ENCODE peak calls at places on chromosomes 2 and 18, in ten cellular contexts. One of them, this sample, is unnamed.

GRCh38 chr2:219125225-219125885 is 35.3 kb downstream of the NHEJ1 start:
- ATAC-seq in activated CD8-positive, alpha-beta memory T cell treated with anti-CD3 and anti-CD28 coated beads, Interleukin-2, amount 10 ng/mL, durations not matched to agents 7 days and 5 days: no peak
- ATAC-seq in activated CD8-positive, alpha-beta T cell treated with anti-CD3 and anti-CD28 coated beads, Interleukin-2, amount 10 ng/mL, durations not matched to agents 7 days and 5 days: no peak
- ATAC-seq in omental fat pad: peak; percentile 56
- ATAC-seq in right lobe of liver: peak; percentile 71
- ATAC-seq in activated T-cell treated with anti-CD3 and anti-CD28 coated beads, Interleukin-2, amount 50 U/mL, for 72 hours: peak; percentile 45
- ATAC-seq in Right ventricle myocardium superior: peak; percentile 65
- ATAC-seq in A549: peak; percentile 80
- ATAC-seq in left cardiac atrium: peak; percentile 50
- ATAC-seq in naive thymus-derived CD8-positive, alpha-beta T cell: no peak
- ATAC-seq in this sample: no peak

GRCh38 chr18:7234061-7234460 is 3.2 kb downstream of the LRRC30 start:
- ATAC-seq in activated CD8-positive, alpha-beta memory T cell treated with anti-CD3 and anti-CD28 coated beads, Interleukin-2, amount 10 ng/mL, durations not matched to agents 7 days and 5 days: no peak
- ATAC-seq in activated CD8-positive, alpha-beta T cell treated with anti-CD3 and anti-CD28 coated beads, Interleukin-2, amount 10 ng/mL, durations not matched to agents 7 days and 5 days: no peak
- ATAC-seq in omental fat pad: no peak
- ATAC-seq in right lobe of liver: no peak
- ATAC-seq in activated T-cell treated with anti-CD3 and anti-CD28 coated beads, Interleukin-2, amount 50 U/mL, for 72 hours: no peak
- ATAC-seq in Right ventricle myocardium superior: peak; percentile 94
- ATAC-seq in A549: no peak
- ATAC-seq in left cardiac atrium: peak; percentile 93
- ATAC-seq in naive thymus-derived CD8-positive, alpha-beta T cell: no peak
- ATAC-seq in this sample: no peak

GRCh38 chr2:169509955-169510354 is 453 bp downstream of the KLHL41 start:
- ATAC-seq in activated CD8-positive, alpha-beta memory T cell treated with anti-CD3 and anti-CD28 coated beads, Interleukin-2, amount 10 ng/mL, durations not matched to agents 7 days and 5 days: no peak
- ATAC-seq in activated CD8-positive, alpha-beta T cell treated with anti-CD3 and anti-CD28 coated beads, Interleukin-2, amount 10 ng/mL, durations not matched to agents 7 days and 5 days: no peak
- ATAC-seq in omental fat pad: no peak
- ATAC-seq in right lobe of liver: no peak
- ATAC-seq in activated T-cell treated with anti-CD3 and anti-CD28 coated beads, Interleukin-2, amount 50 U/mL, for 72 hours: no peak
- ATAC-seq in Right ventricle myocardium superior: peak; percentile 8
- ATAC-seq in A549: no peak
- ATAC-seq in left cardiac atrium: no peak
- ATAC-seq in naive thymus-derived CD8-positive, alpha-beta T cell: no peak
- ATAC-seq in this sample: no peak

GRCh38 chr2:168241208-168241607 is 6.2 kb downstream of the STK39 start:
- ATAC-seq in activated CD8-positive, alpha-beta memory T cell treated with anti-CD3 and anti-CD28 coated beads, Interleukin-2, amount 10 ng/mL, durations not matched to agents 7 days and 5 days: no peak
- ATAC-seq in activated CD8-positive, alpha-beta T cell treated with anti-CD3 and anti-CD28 coated beads, Interleukin-2, amount 10 ng/mL, durations not matched to agents 7 days and 5 days: peak; percentile 32
- ATAC-seq in omental fat pad: no peak
- ATAC-seq in right lobe of liver: no peak
- ATAC-seq in activated T-cell treated with anti-CD3 and anti-CD28 coated beads, Interleukin-2, amount 50 U/mL, for 72 hours: no peak
- ATAC-seq in Right ventricle myocardium superior: peak; percentile 43
- ATAC-seq in A549: no peak
- ATAC-seq in left cardiac atrium: no peak
- ATAC-seq in naive thymus-derived CD8-positive, alpha-beta T cell: peak; percentile 47
- ATAC-seq in this sample: peak; percentile 25

GRCh38 chr2:228458364-228458763 is 276.9 kb upstream of the SPHKAP start:
- ATAC-seq in activated CD8-positive, alpha-beta memory T cell treated with anti-CD3 and anti-CD28 coated beads, Interleukin-2, amount 10 ng/mL, durations not matched to agents 7 days and 5 days: no peak
- ATAC-seq in activated CD8-positive, alpha-beta T cell treated with anti-CD3 and anti-CD28 coated beads, Interleukin-2, amount 10 ng/mL, durations not matched to agents 7 days and 5 days: no peak
- ATAC-seq in omental fat pad: no peak
- ATAC-seq in right lobe of liver: no peak
- ATAC-seq in activated T-cell treated with anti-CD3 and anti-CD28 coated beads, Interleukin-2, amount 50 U/mL, for 72 hours: no peak
- ATAC-seq in Right ventricle myocardium superior: no peak
- ATAC-seq in A549: no peak
- ATAC-seq in left cardiac atrium: no peak
- ATAC-seq in naive thymus-derived CD8-positive, alpha-beta T cell: no peak
- ATAC-seq in this sample: no peak

GRCh38 chr18:36636237-36636792 is 192.5 kb downstream of the TPGS2 start:
- ATAC-seq in activated CD8-positive, alpha-beta memory T cell treated with anti-CD3 and anti-CD28 coated beads, Interleukin-2, amount 10 ng/mL, durations not matched to agents 7 days and 5 days: no peak
- ATAC-seq in activated CD8-positive, alpha-beta T cell treated with anti-CD3 and anti-CD28 coated beads, Interleukin-2, amount 10 ng/mL, durations not matched to agents 7 days and 5 days: no peak
- ATAC-seq in omental fat pad: no peak
- ATAC-seq in right lobe of liver: no peak
- ATAC-seq in activated T-cell treated with anti-CD3 and anti-CD28 coated beads, Interleukin-2, amount 50 U/mL, for 72 hours: no peak
- ATAC-seq in Right ventricle myocardium superior: no peak
- ATAC-seq in A549: no peak
- ATAC-seq in left cardiac atrium: no peak
- ATAC-seq in naive thymus-derived CD8-positive, alpha-beta T cell: no peak
- ATAC-seq in this sample: no peak

GRCh38 chr18:9958861-9959399 is 45.1 kb downstream of the VAPA start:
- ATAC-seq in activated CD8-positive, alpha-beta memory T cell treated with anti-CD3 and anti-CD28 coated beads, Interleukin-2, amount 10 ng/mL, durations not matched to agents 7 days and 5 days: no peak
- ATAC-seq in activated CD8-positive, alpha-beta T cell treated with anti-CD3 and anti-CD28 coated beads, Interleukin-2, amount 10 ng/mL, durations not matched to agents 7 days and 5 days: no peak
- ATAC-seq in omental fat pad: no peak
- ATAC-seq in right lobe of liver: peak; percentile 44
- ATAC-seq in activated T-cell treated with anti-CD3 and anti-CD28 coated beads, Interleukin-2, amount 50 U/mL, for 72 hours: no peak
- ATAC-seq in Right ventricle myocardium superior: no peak
- ATAC-seq in A549: no peak
- ATAC-seq in left cardiac atrium: no peak
- ATAC-seq in naive thymus-derived CD8-positive, alpha-beta T cell: no peak
- ATAC-seq in this sample: no peak

GRCh38 chr18:62744076-62744705 is 28.9 kb downstream of the PHLPP1 start:
- ATAC-seq in activated CD8-positive, alpha-beta memory T cell treated with anti-CD3 and anti-CD28 coated beads, Interleukin-2, amount 10 ng/mL, durations not matched to agents 7 days and 5 days: no peak
- ATAC-seq in activated CD8-positive, alpha-beta T cell treated with anti-CD3 and anti-CD28 coated beads, Interleukin-2, amount 10 ng/mL, durations not matched to agents 7 days and 5 days: no peak
- ATAC-seq in omental fat pad: no peak
- ATAC-seq in right lobe of liver: peak; percentile 13
- ATAC-seq in activated T-cell treated with anti-CD3 and anti-CD28 coated beads, Interleukin-2, amount 50 U/mL, for 72 hours: no peak
- ATAC-seq in Right ventricle myocardium superior: no peak
- ATAC-seq in A549: no peak
- ATAC-seq in left cardiac atrium: no peak
- ATAC-seq in naive thymus-derived CD8-positive, alpha-beta T cell: no peak
- ATAC-seq in this sample: no peak

GRCh38 chr18:38460657-38461056 is 895.1 kb upstream of the CELF4 start:
- ATAC-seq in activated CD8-positive, alpha-beta memory T cell treated with anti-CD3 and anti-CD28 coated beads, Interleukin-2, amount 10 ng/mL, durations not matched to agents 7 days and 5 days: no peak
- ATAC-seq in activated CD8-positive, alpha-beta T cell treated with anti-CD3 and anti-CD28 coated beads, Interleukin-2, amount 10 ng/mL, durations not matched to agents 7 days and 5 days: no peak
- ATAC-seq in omental fat pad: no peak
- ATAC-seq in right lobe of liver: no peak
- ATAC-seq in activated T-cell treated with anti-CD3 and anti-CD28 coated beads, Interleukin-2, amount 50 U/mL, for 72 hours: no peak
- ATAC-seq in Right ventricle myocardium superior: no peak
- ATAC-seq in A549: no peak
- ATAC-seq in left cardiac atrium: no peak
- ATAC-seq in naive thymus-derived CD8-positive, alpha-beta T cell: no peak
- ATAC-seq in this sample: no peak

GRCh38 chr18:45774065-45774521 is 50.1 kb downstream of the SLC14A1 start:
- ATAC-seq in activated CD8-positive, alpha-beta memory T cell treated with anti-CD3 and anti-CD28 coated beads, Interleukin-2, amount 10 ng/mL, durations not matched to agents 7 days and 5 days: peak; percentile 39
- ATAC-seq in activated CD8-positive, alpha-beta T cell treated with anti-CD3 and anti-CD28 coated beads, Interleukin-2, amount 10 ng/mL, durations not matched to agents 7 days and 5 days: peak; percentile 63
- ATAC-seq in omental fat pad: no peak
- ATAC-seq in right lobe of liver: no peak
- ATAC-seq in activated T-cell treated with anti-CD3 and anti-CD28 coated beads, Interleukin-2, amount 50 U/mL, for 72 hours: peak; percentile 24
- ATAC-seq in Right ventricle myocardium superior: no peak
- ATAC-seq in A549: no peak
- ATAC-seq in left cardiac atrium: no peak
- ATAC-seq in naive thymus-derived CD8-positive, alpha-beta T cell: peak; percentile 41
- ATAC-seq in this sample: no peak

GRCh38 chr2:26612522-26613240 is 28.5 kb downstream of the CIB4 start:
- ATAC-seq in activated CD8-positive, alpha-beta memory T cell treated with anti-CD3 and anti-CD28 coated beads, Interleukin-2, amount 10 ng/mL, durations not matched to agents 7 days and 5 days: no peak
- ATAC-seq in activated CD8-positive, alpha-beta T cell treated with anti-CD3 and anti-CD28 coated beads, Interleukin-2, amount 10 ng/mL, durations not matched to agents 7 days and 5 days: no peak
- ATAC-seq in omental fat pad: no peak
- ATAC-seq in right lobe of liver: peak; percentile 49
- ATAC-seq in activated T-cell treated with anti-CD3 and anti-CD28 coated beads, Interleukin-2, amount 50 U/mL, for 72 hours: no peak
- ATAC-seq in Right ventricle myocardium superior: peak; percentile 70
- ATAC-seq in A549: no peak
- ATAC-seq in left cardiac atrium: peak; percentile 53
- ATAC-seq in naive thymus-derived CD8-positive, alpha-beta T cell: no peak
- ATAC-seq in this sample: peak; percentile 61

GRCh38 chr2:151765760-151766159 is 31.5 kb upstream of the NEB start:
- ATAC-seq in activated CD8-positive, alpha-beta memory T cell treated with anti-CD3 and anti-CD28 coated beads, Interleukin-2, amount 10 ng/mL, durations not matched to agents 7 days and 5 days: no peak
- ATAC-seq in activated CD8-positive, alpha-beta T cell treated with anti-CD3 and anti-CD28 coated beads, Interleukin-2, amount 10 ng/mL, durations not matched to agents 7 days and 5 days: no peak
- ATAC-seq in omental fat pad: no peak
- ATAC-seq in right lobe of liver: no peak
- ATAC-seq in activated T-cell treated with anti-CD3 and anti-CD28 coated beads, Interleukin-2, amount 50 U/mL, for 72 hours: no peak
- ATAC-seq in Right ventricle myocardium superior: no peak
- ATAC-seq in A549: no peak
- ATAC-seq in left cardiac atrium: no peak
- ATAC-seq in naive thymus-derived CD8-positive, alpha-beta T cell: no peak
- ATAC-seq in this sample: no peak

GRCh38 chr2:147862859-147863516 is 18.2 kb downstream of the ACVR2A start:
- ATAC-seq in activated CD8-positive, alpha-beta memory T cell treated with anti-CD3 and anti-CD28 coated beads, Interleukin-2, amount 10 ng/mL, durations not matched to agents 7 days and 5 days: no peak
- ATAC-seq in activated CD8-positive, alpha-beta T cell treated with anti-CD3 and anti-CD28 coated beads, Interleukin-2, amount 10 ng/mL, durations not matched to agents 7 days and 5 days: peak; percentile 33
- ATAC-seq in omental fat pad: no peak
- ATAC-seq in right lobe of liver: no peak
- ATAC-seq in activated T-cell treated with anti-CD3 and anti-CD28 coated beads, Interleukin-2, amount 50 U/mL, for 72 hours: no peak
- ATAC-seq in Right ventricle myocardium superior: no peak
- ATAC-seq in A549: no peak
- ATAC-seq in left cardiac atrium: no peak
- ATAC-seq in naive thymus-derived CD8-positive, alpha-beta T cell: peak; percentile 54
- ATAC-seq in this sample: no peak

GRCh38 chr2:237182422-237183123 is 96.9 kb downstream of the COPS8 start:
- ATAC-seq in activated CD8-positive, alpha-beta memory T cell treated with anti-CD3 and anti-CD28 coated beads, Interleukin-2, amount 10 ng/mL, durations not matched to agents 7 days and 5 days: no peak
- ATAC-seq in activated CD8-positive, alpha-beta T cell treated with anti-CD3 and anti-CD28 coated beads, Interleukin-2, amount 10 ng/mL, durations not matched to agents 7 days and 5 days: no peak
- ATAC-seq in omental fat pad: peak; percentile 40
- ATAC-seq in right lobe of liver: no peak
- ATAC-seq in activated T-cell treated with anti-CD3 and anti-CD28 coated beads, Interleukin-2, amount 50 U/mL, for 72 hours: no peak
- ATAC-seq in Right ventricle myocardium superior: peak; percentile 55
- ATAC-seq in A549: no peak
- ATAC-seq in left cardiac atrium: no peak
- ATAC-seq in naive thymus-derived CD8-positive, alpha-beta T cell: no peak
- ATAC-seq in this sample: peak; percentile 28

GRCh38 chr18:68342039-68342659 is 372.8 kb downstream of the TMX3 start:
- ATAC-seq in activated CD8-positive, alpha-beta memory T cell treated with anti-CD3 and anti-CD28 coated beads, Interleukin-2, amount 10 ng/mL, durations not matched to agents 7 days and 5 days: no peak
- ATAC-seq in activated CD8-positive, alpha-beta T cell treated with anti-CD3 and anti-CD28 coated beads, Interleukin-2, amount 10 ng/mL, durations not matched to agents 7 days and 5 days: no peak
- ATAC-seq in omental fat pad: no peak
- ATAC-seq in right lobe of liver: no peak
- ATAC-seq in activated T-cell treated with anti-CD3 and anti-CD28 coated beads, Interleukin-2, amount 50 U/mL, for 72 hours: no peak
- ATAC-seq in Right ventricle myocardium superior: no peak
- ATAC-seq in A549: no peak
- ATAC-seq in left cardiac atrium: no peak
- ATAC-seq in naive thymus-derived CD8-positive, alpha-beta T cell: no peak
- ATAC-seq in this sample: no peak

GRCh38 chr2:20209373-20210109 is 15.4 kb downstream of the SDC1 start:
- ATAC-seq in activated CD8-positive, alpha-beta memory T cell treated with anti-CD3 and anti-CD28 coated beads, Interleukin-2, amount 10 ng/mL, durations not matched to agents 7 days and 5 days: no peak
- ATAC-seq in activated CD8-positive, alpha-beta T cell treated with anti-CD3 and anti-CD28 coated beads, Interleukin-2, amount 10 ng/mL, durations not matched to agents 7 days and 5 days: no peak
- ATAC-seq in omental fat pad: no peak
- ATAC-seq in right lobe of liver: peak; percentile 30
- ATAC-seq in activated T-cell treated with anti-CD3 and anti-CD28 coated beads, Interleukin-2, amount 50 U/mL, for 72 hours: no peak
- ATAC-seq in Right ventricle myocardium superior: no peak
- ATAC-seq in A549: no peak
- ATAC-seq in left cardiac atrium: no peak
- ATAC-seq in naive thymus-derived CD8-positive, alpha-beta T cell: no peak
- ATAC-seq in this sample: no peak

GRCh38 chr18:35549515-35549914 is 32.0 kb upstream of the GALNT1 start:
- ATAC-seq in activated CD8-positive, alpha-beta memory T cell treated with anti-CD3 and anti-CD28 coated beads, Interleukin-2, amount 10 ng/mL, durations not matched to agents 7 days and 5 days: no peak
- ATAC-seq in activated CD8-positive, alpha-beta T cell treated with anti-CD3 and anti-CD28 coated beads, Interleukin-2, amount 10 ng/mL, durations not matched to agents 7 days and 5 days: no peak
- ATAC-seq in omental fat pad: no peak
- ATAC-seq in right lobe of liver: no peak
- ATAC-seq in activated T-cell treated with anti-CD3 and anti-CD28 coated beads, Interleukin-2, amount 50 U/mL, for 72 hours: no peak
- ATAC-seq in Right ventricle myocardium superior: peak; percentile 48
- ATAC-seq in A549: no peak
- ATAC-seq in left cardiac atrium: peak; percentile 78
- ATAC-seq in naive thymus-derived CD8-positive, alpha-beta T cell: no peak
- ATAC-seq in this sample: no peak

GRCh38 chr2:130848518-130849210 is 11.9 kb downstream of the ARHGEF4 start:
- ATAC-seq in activated CD8-positive, alpha-beta memory T cell treated with anti-CD3 and anti-CD28 coated beads, Interleukin-2, amount 10 ng/mL, durations not matched to agents 7 days and 5 days: no peak
- ATAC-seq in activated CD8-positive, alpha-beta T cell treated with anti-CD3 and anti-CD28 coated beads, Interleukin-2, amount 10 ng/mL, durations not matched to agents 7 days and 5 days: no peak
- ATAC-seq in omental fat pad: no peak
- ATAC-seq in right lobe of liver: no peak
- ATAC-seq in activated T-cell treated with anti-CD3 and anti-CD28 coated beads, Interleukin-2, amount 50 U/mL, for 72 hours: no peak
- ATAC-seq in Right ventricle myocardium superior: no peak
- ATAC-seq in A549: no peak
- ATAC-seq in left cardiac atrium: no peak
- ATAC-seq in naive thymus-derived CD8-positive, alpha-beta T cell: peak; percentile 41
- ATAC-seq in this sample: no peak

GRCh38 chr2:231708773-231709635 is 679 bp downstream of the PTMA start:
- ATAC-seq in activated CD8-positive, alpha-beta memory T cell treated with anti-CD3 and anti-CD28 coated beads, Interleukin-2, amount 10 ng/mL, durations not matched to agents 7 days and 5 days: peak; percentile 0
- ATAC-seq in activated CD8-positive, alpha-beta T cell treated with anti-CD3 and anti-CD28 coated beads, Interleukin-2, amount 10 ng/mL, durations not matched to agents 7 days and 5 days: peak; percentile 2
- ATAC-seq in omental fat pad: no peak
- ATAC-seq in right lobe of liver: no peak
- ATAC-seq in activated T-cell treated with anti-CD3 and anti-CD28 coated beads, Interleukin-2, amount 50 U/mL, for 72 hours: peak; percentile 0
- ATAC-seq in Right ventricle myocardium superior: peak; percentile 1
- ATAC-seq in A549: peak; percentile 0
- ATAC-seq in left cardiac atrium: peak; percentile 2
- ATAC-seq in naive thymus-derived CD8-positive, alpha-beta T cell: no peak
- ATAC-seq in this sample: no peak

GRCh38 chr2:230614913-230615332 is 97.7 kb upstream of the CAB39 start:
- ATAC-seq in activated CD8-positive, alpha-beta memory T cell treated with anti-CD3 and anti-CD28 coated beads, Interleukin-2, amount 10 ng/mL, durations not matched to agents 7 days and 5 days: no peak
- ATAC-seq in activated CD8-positive, alpha-beta T cell treated with anti-CD3 and anti-CD28 coated beads, Interleukin-2, amount 10 ng/mL, durations not matched to agents 7 days and 5 days: peak; percentile 52
- ATAC-seq in omental fat pad: no peak
- ATAC-seq in right lobe of liver: no peak
- ATAC-seq in activated T-cell treated with anti-CD3 and anti-CD28 coated beads, Interleukin-2, amount 50 U/mL, for 72 hours: peak; percentile 95
- ATAC-seq in Right ventricle myocardium superior: no peak
- ATAC-seq in A549: no peak
- ATAC-seq in left cardiac atrium: no peak
- ATAC-seq in naive thymus-derived CD8-positive, alpha-beta T cell: peak; percentile 46
- ATAC-seq in this sample: no peak

GRCh38 chr2:127174176-127174575 is 45.9 kb downstream of the CYP27C1 start:
- ATAC-seq in activated CD8-positive, alpha-beta memory T cell treated with anti-CD3 and anti-CD28 coated beads, Interleukin-2, amount 10 ng/mL, durations not matched to agents 7 days and 5 days: no peak
- ATAC-seq in activated CD8-positive, alpha-beta T cell treated with anti-CD3 and anti-CD28 coated beads, Interleukin-2, amount 10 ng/mL, durations not matched to agents 7 days and 5 days: no peak
- ATAC-seq in omental fat pad: no peak
- ATAC-seq in right lobe of liver: peak; percentile 19
- ATAC-seq in activated T-cell treated with anti-CD3 and anti-CD28 coated beads, Interleukin-2, amount 50 U/mL, for 72 hours: no peak
- ATAC-seq in Right ventricle myocardium superior: peak; percentile 38
- ATAC-seq in A549: peak; percentile 63
- ATAC-seq in left cardiac atrium: no peak
- ATAC-seq in naive thymus-derived CD8-positive, alpha-beta T cell: no peak
- ATAC-seq in this sample: no peak

GRCh38 chr2:127664065-127664894 is 11.1 kb downstream of the LIMS2 start:
- ATAC-seq in activated CD8-positive, alpha-beta memory T cell treated with anti-CD3 and anti-CD28 coated beads, Interleukin-2, amount 10 ng/mL, durations not matched to agents 7 days and 5 days: no peak
- ATAC-seq in activated CD8-positive, alpha-beta T cell treated with anti-CD3 and anti-CD28 coated beads, Interleukin-2, amount 10 ng/mL, durations not matched to agents 7 days and 5 days: no peak
- ATAC-seq in omental fat pad: no peak
- ATAC-seq in right lobe of liver: peak; percentile 55
- ATAC-seq in activated T-cell treated with anti-CD3 and anti-CD28 coated beads, Interleukin-2, amount 50 U/mL, for 72 hours: no peak
- ATAC-seq in Right ventricle myocardium superior: peak; percentile 26
- ATAC-seq in A549: no peak
- ATAC-seq in left cardiac atrium: peak; percentile 46
- ATAC-seq in naive thymus-derived CD8-positive, alpha-beta T cell: no peak
- ATAC-seq in this sample: no peak

GRCh38 chr2:147198651-147199171 is 646.1 kb upstream of the ACVR2A start:
- ATAC-seq in activated CD8-positive, alpha-beta memory T cell treated with anti-CD3 and anti-CD28 coated beads, Interleukin-2, amount 10 ng/mL, durations not matched to agents 7 days and 5 days: no peak
- ATAC-seq in activated CD8-positive, alpha-beta T cell treated with anti-CD3 and anti-CD28 coated beads, Interleukin-2, amount 10 ng/mL, durations not matched to agents 7 days and 5 days: no peak
- ATAC-seq in omental fat pad: no peak
- ATAC-seq in right lobe of liver: no peak
- ATAC-seq in activated T-cell treated with anti-CD3 and anti-CD28 coated beads, Interleukin-2, amount 50 U/mL, for 72 hours: no peak
- ATAC-seq in Right ventricle myocardium superior: no peak
- ATAC-seq in A549: no peak
- ATAC-seq in left cardiac atrium: no peak
- ATAC-seq in naive thymus-derived CD8-positive, alpha-beta T cell: no peak
- ATAC-seq in this sample: no peak

GRCh38 chr18:24913507-24914147 is 438.3 kb downstream of the ZNF521 start:
- ATAC-seq in activated CD8-positive, alpha-beta memory T cell treated with anti-CD3 and anti-CD28 coated beads, Interleukin-2, amount 10 ng/mL, durations not matched to agents 7 days and 5 days: no peak
- ATAC-seq in activated CD8-positive, alpha-beta T cell treated with anti-CD3 and anti-CD28 coated beads, Interleukin-2, amount 10 ng/mL, durations not matched to agents 7 days and 5 days: no peak
- ATAC-seq in omental fat pad: peak; percentile 10
- ATAC-seq in right lobe of liver: peak; percentile 54
- ATAC-seq in activated T-cell treated with anti-CD3 and anti-CD28 coated beads, Interleukin-2, amount 50 U/mL, for 72 hours: no peak
- ATAC-seq in Right ventricle myocardium superior: peak; percentile 83
- ATAC-seq in A549: no peak
- ATAC-seq in left cardiac atrium: peak; percentile 34
- ATAC-seq in naive thymus-derived CD8-positive, alpha-beta T cell: no peak
- ATAC-seq in this sample: peak; percentile 61

GRCh38 chr18:75159238-75159518 is 49.8 kb downstream of the PTGR3 start:
- ATAC-seq in activated CD8-positive, alpha-beta memory T cell treated with anti-CD3 and anti-CD28 coated beads, Interleukin-2, amount 10 ng/mL, durations not matched to agents 7 days and 5 days: no peak
- ATAC-seq in activated CD8-positive, alpha-beta T cell treated with anti-CD3 and anti-CD28 coated beads, Interleukin-2, amount 10 ng/mL, durations not matched to agents 7 days and 5 days: no peak
- ATAC-seq in omental fat pad: no peak
- ATAC-seq in right lobe of liver: no peak
- ATAC-seq in activated T-cell treated with anti-CD3 and anti-CD28 coated beads, Interleukin-2, amount 50 U/mL, for 72 hours: no peak
- ATAC-seq in Right ventricle myocardium superior: no peak
- ATAC-seq in A549: no peak
- ATAC-seq in left cardiac atrium: no peak
- ATAC-seq in naive thymus-derived CD8-positive, alpha-beta T cell: no peak
- ATAC-seq in this sample: no peak

GRCh38 chr18:37634516-37634915 is 68.9 kb upstream of the CELF4 start:
- ATAC-seq in activated CD8-positive, alpha-beta memory T cell treated with anti-CD3 and anti-CD28 coated beads, Interleukin-2, amount 10 ng/mL, durations not matched to agents 7 days and 5 days: no peak
- ATAC-seq in activated CD8-positive, alpha-beta T cell treated with anti-CD3 and anti-CD28 coated beads, Interleukin-2, amount 10 ng/mL, durations not matched to agents 7 days and 5 days: no peak
- ATAC-seq in omental fat pad: no peak
- ATAC-seq in right lobe of liver: no peak
- ATAC-seq in activated T-cell treated with anti-CD3 and anti-CD28 coated beads, Interleukin-2, amount 50 U/mL, for 72 hours: no peak
- ATAC-seq in Right ventricle myocardium superior: no peak
- ATAC-seq in A549: no peak
- ATAC-seq in left cardiac atrium: no peak
- ATAC-seq in naive thymus-derived CD8-positive, alpha-beta T cell: no peak
- ATAC-seq in this sample: no peak

GRCh38 chr2:30713698-30714097 is 93.5 kb downstream of the CAPN13 start:
- ATAC-seq in activated CD8-positive, alpha-beta memory T cell treated with anti-CD3 and anti-CD28 coated beads, Interleukin-2, amount 10 ng/mL, durations not matched to agents 7 days and 5 days: no peak
- ATAC-seq in activated CD8-positive, alpha-beta T cell treated with anti-CD3 and anti-CD28 coated beads, Interleukin-2, amount 10 ng/mL, durations not matched to agents 7 days and 5 days: no peak
- ATAC-seq in omental fat pad: no peak
- ATAC-seq in right lobe of liver: no peak
- ATAC-seq in activated T-cell treated with anti-CD3 and anti-CD28 coated beads, Interleukin-2, amount 50 U/mL, for 72 hours: peak; percentile 4
- ATAC-seq in Right ventricle myocardium superior: no peak
- ATAC-seq in A549: peak; percentile 40
- ATAC-seq in left cardiac atrium: no peak
- ATAC-seq in naive thymus-derived CD8-positive, alpha-beta T cell: no peak
- ATAC-seq in this sample: no peak

GRCh38 chr18:61582205-61582710 is 249.0 kb downstream of the CDH20 start:
- ATAC-seq in activated CD8-positive, alpha-beta memory T cell treated with anti-CD3 and anti-CD28 coated beads, Interleukin-2, amount 10 ng/mL, durations not matched to agents 7 days and 5 days: no peak
- ATAC-seq in activated CD8-positive, alpha-beta T cell treated with anti-CD3 and anti-CD28 coated beads, Interleukin-2, amount 10 ng/mL, durations not matched to agents 7 days and 5 days: no peak
- ATAC-seq in omental fat pad: peak; percentile 44
- ATAC-seq in right lobe of liver: peak; percentile 78
- ATAC-seq in activated T-cell treated with anti-CD3 and anti-CD28 coated beads, Interleukin-2, amount 50 U/mL, for 72 hours: no peak
- ATAC-seq in Right ventricle myocardium superior: peak; percentile 76
- ATAC-seq in A549: peak; percentile 64
- ATAC-seq in left cardiac atrium: peak; percentile 73
- ATAC-seq in naive thymus-derived CD8-positive, alpha-beta T cell: no peak
- ATAC-seq in this sample: peak; percentile 60